ENCODE peak calls at places on chromosomes 1 and 21, in ten cellular contexts. L is neural crest cell, D is AG10803, W is left ventricle myocardium inferior, T is uterus, N is astrocyte, Z is glutamatergic neuron, C is NB4, I is cardiac fibroblast, A is cardiac muscle cell. B is an unnamed sample.

GRCh38 chr1:200471739-200472138 is 61.9 kb upstream of the ZNF281 start:
- DNase-seq in N (no peak), Z (no peak), T (no peak), A (no peak), D (no peak), C (no peak), W (no peak), I (no peak), L (no peak), B (no peak)

GRCh38 chr1:33745942-33746341 is 117.9 kb upstream of the HMGB4 start:
- DNase-seq in C (no peak), A (no peak), Z (no peak), L (no peak), N (no peak), T (no peak), D (no peak), I (no peak), W (no peak), B (no peak)

GRCh38 chr1:115790846-115791245 is 22.3 kb upstream of the CASQ2 start:
- DNase-seq in Z (no peak), W (no peak), D (no peak), T (no peak), A (no peak), C (no peak), L (no peak), N (no peak), I (no peak), B (no peak)

GRCh38 chr1:2971609-2972008 is 49.7 kb upstream of the ACTRT2 start:
- DNase-seq in I (no peak), T (no peak), N (no peak), A (no peak), D (no peak), L (no peak), W (no peak), C (no peak), Z (peak), B (no peak)

GRCh38 chr1:226046240-226046639 is 16.3 kb upstream of the H3-3A start:
- DNase-seq in T (no peak), A (no peak), W (no peak), L (no peak), Z (no peak), D (peak), N (peak), C (no peak), I (peak), B (peak)

GRCh38 chr1:217534566-217534965 is 96.3 kb downstream of the GPATCH2 start:
- DNase-seq in Z (no peak), N (no peak), C (no peak), T (no peak), A (no peak), D (peak), L (no peak), W (no peak), I (peak), B (no peak)

GRCh38 chr1:159598196-159598595 is 10.6 kb downstream of the APCS start:
- DNase-seq in I (peak), W (no peak), C (no peak), Z (no peak), L (no peak), N (peak), T (no peak), D (peak), A (no peak), B (peak)

GRCh38 chr1:239718997-239719628 is 332.7 kb downstream of the CHRM3 start:
- DNase-seq in Z (no peak), N (no peak), L (no peak), C (peak), W (no peak), A (no peak), T (no peak), I (no peak), D (no peak), B (no peak)

GRCh38 chr1:65850281-65850680 is 57.6 kb downstream of the PDE4B start:
- DNase-seq in T (no peak), A (no peak), L (no peak), N (no peak), I (no peak), D (no peak), C (no peak), W (no peak), Z (no peak), B (no peak)

GRCh38 chr1:39317910-39318633 is 113.6 kb downstream of the MACF1 start:
- DNase-seq in C (no peak), I (peak), A (no peak), W (no peak), L (no peak), T (no peak), N (peak), Z (no peak), D (no peak), B (no peak)

GRCh38 chr1:6209661-6210605 is 4.0 kb downstream of the RNF207 start:
- DNase-seq in A (no peak), N (no peak), C (peak), I (no peak), D (no peak), W (no peak), T (no peak), Z (peak), L (peak), B (no peak)

GRCh38 chr1:8169364-8170058 is 143.4 kb upstream of the ERRFI1 start:
- DNase-seq in L (no peak), W (peak), D (peak), A (no peak), T (peak), I (peak), Z (no peak), N (peak), C (no peak), B (peak)

GRCh38 chr1:54379481-54380284 is 26.5 kb downstream of the SSBP3 start:
- DNase-seq in A (no peak), I (no peak), Z (no peak), C (no peak), N (no peak), L (no peak), T (no peak), D (no peak), W (peak), B (no peak)

GRCh38 chr1:30915491-30916230 is 7.1 kb upstream of the SDC3 start:
- DNase-seq in C (no peak), L (no peak), D (no peak), Z (no peak), W (no peak), T (no peak), I (no peak), A (no peak), N (no peak), B (no peak)

GRCh38 chr21:42835611-42836401 is 43.5 kb downstream of the WDR4 start:
- DNase-seq in A (no peak), C (no peak), I (no peak), L (no peak), N (no peak), Z (no peak), T (no peak), W (no peak), D (no peak), B (no peak)

GRCh38 chr1:242034393-242034792 is 35.5 kb upstream of the MAP1LC3C start:
- DNase-seq in N (no peak), D (no peak), C (no peak), L (no peak), A (no peak), T (no peak), Z (no peak), W (no peak), I (no peak), B (no peak)

GRCh38 chr1:114320586-114320985 is 166.9 kb upstream of the SYT6 start:
- DNase-seq in I (peak), L (no peak), Z (no peak), C (no peak), T (no peak), N (peak), A (no peak), W (no peak), D (peak), B (peak)

GRCh38 chr1:17582124-17582768 is 42.7 kb downstream of the ARHGEF10L start:
- DNase-seq in N (no peak), C (no peak), W (no peak), Z (no peak), I (no peak), D (no peak), A (no peak), L (no peak), T (no peak), B (no peak)

GRCh38 chr1:204171751-204172178 is 5.6 kb upstream of the REN start:
- DNase-seq in T (no peak), I (peak), N (peak), Z (no peak), W (no peak), D (peak), L (no peak), A (no peak), C (no peak), B (peak)

GRCh38 chr1:2555634-2556276 is 416 bp upstream of the TNFRSF14 start:
- DNase-seq in C (peak), N (no peak), Z (no peak), L (no peak), W (peak), D (peak), I (peak), A (no peak), T (peak), B (peak)

GRCh38 chr1:79323240-79324025 is 316.9 kb upstream of the ADGRL4 start:
- DNase-seq in D (peak), C (peak), Z (no peak), N (peak), I (peak), T (no peak), A (no peak), L (no peak), W (no peak), B (peak)

GRCh38 chr1:225430301-225430700 is 2.5 kb upstream of the LBR start:
- DNase-seq in L (no peak), A (no peak), C (no peak), I (no peak), W (no peak), N (no peak), Z (no peak), T (no peak), D (no peak), B (no peak)

GRCh38 chr1:184379111-184379752 is 7.6 kb upstream of the C1orf21 start:
- DNase-seq in W (no peak), T (no peak), A (peak), C (peak), L (no peak), N (no peak), I (no peak), D (no peak), Z (no peak), B (no peak)

GRCh38 chr1:200428482-200429205 is 18.8 kb upstream of the ZNF281 start:
- DNase-seq in C (peak), L (no peak), I (peak), N (peak), W (no peak), Z (no peak), A (no peak), T (no peak), D (peak), B (peak)

GRCh38 chr1:172929006-172929405 is 121.7 kb downstream of the TNFSF18 start:
- DNase-seq in C (no peak), W (no peak), A (no peak), Z (no peak), L (no peak), I (peak), T (no peak), N (peak), D (no peak), B (peak)

GRCh38 chr1:208524376-208524775 is 280.2 kb upstream of the PLXNA2 start:
- DNase-seq in Z (no peak), W (no peak), I (no peak), A (no peak), C (no peak), D (peak), L (no peak), T (no peak), N (no peak), B (no peak)

GRCh38 chr1:208524920-208525319 is 280.7 kb upstream of the PLXNA2 start:
- DNase-seq in D (peak), T (no peak), W (no peak), N (no peak), Z (no peak), L (no peak), C (no peak), A (no peak), I (no peak), B (no peak)

GRCh38 chr1:208527197-208527596 is 283.0 kb upstream of the PLXNA2 start:
- DNase-seq in T (no peak), I (no peak), Z (no peak), L (no peak), A (peak), C (no peak), D (no peak), W (no peak), N (no peak), B (no peak)

GRCh38 chr1:208526726-208527125 is 282.5 kb upstream of the PLXNA2 start:
- DNase-seq in L (no peak), C (no peak), D (no peak), A (no peak), Z (peak), W (no peak), N (no peak), T (no peak), I (no peak), B (no peak)

DNA sequence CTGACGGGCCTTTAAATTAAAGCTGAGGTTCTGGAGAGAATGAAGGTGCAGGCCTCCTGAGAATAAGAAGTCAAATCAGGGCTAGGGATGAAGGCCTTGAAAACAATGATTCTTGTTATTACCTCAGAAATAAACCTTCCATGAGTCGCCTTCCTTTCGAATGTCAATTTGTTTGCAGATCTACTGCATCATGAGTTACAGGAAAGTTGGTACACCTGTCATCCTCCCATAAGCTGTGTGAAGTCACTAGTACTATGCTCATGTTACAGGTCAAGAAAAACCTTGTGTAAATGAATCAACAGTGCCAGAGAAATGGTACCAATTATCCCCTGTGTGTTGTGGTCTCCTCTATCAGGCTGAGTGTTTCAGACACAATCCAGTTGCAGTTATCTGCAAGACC is 281.2 kb upstream of the PLXNA2 start:
- DNase-seq in L (no peak), I (no peak), A (no peak), T (no peak), D (no peak), Z (no peak), N (no peak), W (no peak), C (no peak), B (no peak)
- TF ChIP-seq CTCF in L (no peak), I (no peak), A (no peak), T (no peak), D (no peak), Z (no peak), N (no peak), W (no peak), C (no peak), B (no peak)

GRCh38 chr1:206933333-206933945 is 11.7 kb upstream of the FCMR start:
- DNase-seq in I (peak), L (no peak), D (no peak), A (peak), T (no peak), N (no peak), Z (peak), W (no peak), C (peak), B (no peak)
- TF ChIP-seq CTCF in I (peak), L (peak), D (peak), A (peak), T (no peak), N (peak), Z (peak), W (peak), C (peak), B (peak)

DNA sequence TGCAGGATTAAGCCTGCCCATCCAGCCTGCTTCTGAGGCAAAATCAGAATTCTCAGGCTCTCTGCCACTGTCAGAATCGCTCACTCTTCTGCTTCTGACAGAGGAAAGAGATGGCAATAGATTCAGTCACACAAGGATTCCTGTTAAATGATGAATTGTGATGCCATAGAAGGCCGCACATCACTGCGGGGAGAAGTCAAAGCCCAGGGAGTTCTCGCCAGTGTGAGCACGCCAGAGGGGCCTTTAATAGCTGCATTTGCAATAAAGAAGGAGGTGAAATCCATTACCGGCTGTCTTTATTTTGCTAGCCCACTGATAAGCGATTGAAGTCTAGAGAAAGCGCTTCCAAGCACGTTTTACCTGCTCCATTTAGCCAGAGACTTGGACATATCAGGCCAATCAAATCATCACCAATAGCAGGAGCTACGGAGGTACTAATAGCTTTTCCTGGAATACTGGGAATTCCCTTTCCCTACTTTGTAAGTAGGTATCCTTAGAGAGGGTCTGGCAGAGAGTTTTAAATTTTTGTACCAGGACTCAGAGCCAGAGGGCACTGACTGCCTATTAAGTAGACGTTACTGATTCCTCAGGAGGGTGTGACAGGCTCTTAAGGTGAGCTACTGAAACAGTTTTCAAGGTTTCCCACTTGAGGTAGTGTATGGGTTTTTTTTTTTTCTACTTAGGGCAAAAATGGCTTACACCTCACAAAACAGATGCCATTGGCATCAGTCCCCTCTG is 10.1 kb upstream of the TARBP1 start:
- DNase-seq in N (no peak), I (no peak), D (no peak), L (no peak), W (no peak), C (no peak), A (no peak), Z (no peak), T (no peak), B (no peak)
- TF ChIP-seq CTCF in N (no peak), I (no peak), D (no peak), L (no peak), W (no peak), C (no peak), A (no peak), Z (no peak), T (no peak), B (no peak)

GRCh38 chr1:201946224-201946908 is at the start of gene LMOD1:
- DNase-seq in N (peak), D (peak), I (peak), T (peak), L (peak), Z (peak), A (peak), C (peak), W (peak), B (peak)

GRCh38 chr1:201945157-201945556 is 1.2 kb downstream of the LMOD1 start:
- DNase-seq in D (no peak), N (no peak), L (no peak), I (no peak), C (no peak), T (no peak), A (peak), Z (no peak), W (no peak), B (no peak)

GRCh38 chr1:201949491-201949890 is 3.1 kb upstream of the LMOD1 start:
- DNase-seq in C (no peak), N (no peak), Z (no peak), W (no peak), A (no peak), T (no peak), I (peak), L (no peak), D (peak), B (no peak)

GRCh38 chr1:201945863-201946223 is 505 bp downstream of the LMOD1 start:
- DNase-seq in W (no peak), Z (no peak), C (no peak), L (no peak), N (no peak), T (no peak), A (no peak), D (no peak), I (no peak), B (no peak)

GRCh38 chr1:201947697-201948008 is 1.3 kb upstream of the LMOD1 start:
- DNase-seq in W (no peak), C (no peak), A (no peak), Z (no peak), D (no peak), I (no peak), N (no peak), L (no peak), T (no peak), B (no peak)
- TF ChIP-seq CTCF in W (no peak), C (no peak), A (no peak), Z (no peak), D (no peak), I (no peak), N (no peak), L (no peak), T (peak), B (peak)

GRCh38 chr1:192808588-192809285 is at the start of gene RGS2:
- DNase-seq in I (peak), A (peak), T (peak), L (peak), Z (peak), D (peak), C (peak), W (peak), N (peak), B (peak)
- TF ChIP-seq CTCF in I (no peak), A (no peak), T (peak), L (peak), Z (no peak), D (no peak), C (peak), W (peak), N (no peak), B (peak)

DNA sequence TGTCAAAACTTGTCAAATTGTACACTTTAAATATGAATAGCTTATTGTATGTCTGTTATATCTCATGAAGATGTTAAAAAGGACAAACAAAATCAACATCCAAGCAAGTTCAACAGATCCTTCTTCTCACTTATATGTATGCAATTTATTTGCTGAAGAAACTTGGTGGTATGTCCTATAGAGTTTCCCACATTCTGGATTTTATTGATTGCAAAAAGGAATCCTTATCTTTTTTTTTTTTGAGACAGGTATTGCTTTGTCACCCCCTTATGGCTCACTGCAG is 5.6 kb upstream of the RABGAP1L start:
- DNase-seq in W (no peak), I (no peak), T (no peak), C (no peak), A (no peak), N (no peak), L (no peak), D (no peak), Z (no peak), B (no peak)
- TF ChIP-seq CTCF in W (no peak), I (no peak), T (no peak), C (no peak), A (no peak), N (no peak), L (no peak), D (no peak), Z (no peak), B (no peak)

GRCh38 chr21:45866473-45867010 is 115.0 kb upstream of the COL6A1 start:
- DNase-seq in A (no peak), D (no peak), Z (no peak), N (no peak), L (no peak), I (no peak), W (no peak), T (no peak), C (no peak), B (no peak)
- TF ChIP-seq CTCF in A (no peak), D (no peak), Z (no peak), N (no peak), L (no peak), I (no peak), W (no peak), T (no peak), C (no peak), B (no peak)

DNA sequence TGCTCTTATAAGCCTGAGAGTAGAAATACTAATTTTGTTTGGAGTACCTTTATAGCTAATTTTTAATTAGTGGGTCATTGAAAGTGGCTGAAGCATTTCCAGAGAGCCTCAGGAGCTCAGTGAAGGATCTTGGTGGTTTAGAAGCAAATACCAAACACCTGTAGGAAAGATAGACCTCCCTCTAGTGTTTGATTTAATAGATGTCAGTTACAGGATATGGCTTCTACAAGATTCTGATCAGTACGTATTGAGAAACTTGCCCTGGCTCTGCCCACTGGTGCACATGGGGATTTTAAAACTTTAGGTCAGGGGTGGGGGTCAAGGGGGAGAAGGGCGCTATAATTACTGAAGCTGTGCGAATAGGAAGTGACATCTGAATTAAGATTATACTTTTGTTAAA is 122.2 kb downstream of the POU2F1 start:
- DNase-seq in T (no peak), A (no peak), L (no peak), C (peak), Z (no peak), N (no peak), W (no peak), I (no peak), D (no peak), B (no peak)
- TF ChIP-seq CTCF in T (no peak), A (no peak), L (peak), C (no peak), Z (no peak), N (no peak), W (no peak), I (no peak), D (no peak), B (peak)

GRCh38 chr1:247387096-247387495 is 28.9 kb upstream of the NLRP3 start:
- DNase-seq in W (no peak), T (no peak), Z (no peak), D (no peak), N (no peak), A (no peak), L (no peak), C (no peak), I (no peak), B (no peak)
- TF ChIP-seq CTCF in W (no peak), T (no peak), Z (no peak), D (no peak), N (no peak), A (no peak), L (no peak), C (no peak), I (no peak), B (no peak)

B was measured in HFFc6.